ENCODE peak calls at places on chromosomes 4 and X, in five cellular contexts. One of them, this sample, is unnamed.

GRCh38 chrX:68261060-68261672 is 172.1 kb downstream of the OPHN1 start:
- DNase-seq in AG20443: peak
- DNase-seq in CD4-positive, alpha-beta T cell: no peak
- DNase-seq in hippocampal formation: peak
- DNase-seq in NCI-H446: no peak
- DNase-seq in this sample: no peak

GRCh38 chrX:63747331-63747730 is 37.7 kb downstream of the ARHGEF9 start:
- DNase-seq in AG20443: peak
- DNase-seq in CD4-positive, alpha-beta T cell: no peak
- DNase-seq in hippocampal formation: no peak
- DNase-seq in NCI-H446: no peak
- DNase-seq in this sample: no peak

GRCh38 chr4:11710484-11710883 is 281.8 kb upstream of the HS3ST1 start:
- DNase-seq in AG20443: no peak
- DNase-seq in CD4-positive, alpha-beta T cell: no peak
- DNase-seq in hippocampal formation: no peak
- DNase-seq in NCI-H446: no peak
- DNase-seq in this sample: no peak

GRCh38 chr4:167000141-167000852 is 234.0 kb downstream of the SPOCK3 start:
- DNase-seq in AG20443: no peak
- DNase-seq in CD4-positive, alpha-beta T cell: no peak
- DNase-seq in hippocampal formation: no peak
- DNase-seq in NCI-H446: no peak
- DNase-seq in this sample: no peak

GRCh38 chrX:8429692-8430249 is 34.9 kb upstream of the VCX3B start:
- DNase-seq in AG20443: no peak
- DNase-seq in CD4-positive, alpha-beta T cell: no peak
- DNase-seq in hippocampal formation: no peak
- DNase-seq in NCI-H446: no peak
- DNase-seq in this sample: no peak

GRCh38 chr4:125773502-125773901 is 458.7 kb downstream of the FAT4 start:
- DNase-seq in AG20443: no peak
- DNase-seq in CD4-positive, alpha-beta T cell: no peak
- DNase-seq in hippocampal formation: no peak
- DNase-seq in NCI-H446: no peak
- DNase-seq in this sample: no peak

GRCh38 chr4:188372856-188373255 is 233.6 kb downstream of the TRIML1 start:
- DNase-seq in AG20443: no peak
- DNase-seq in CD4-positive, alpha-beta T cell: no peak
- DNase-seq in hippocampal formation: no peak
- DNase-seq in NCI-H446: no peak
- DNase-seq in this sample: no peak

GRCh38 chr4:169369634-169370033 is 98.9 kb upstream of the SH3RF1 start:
- DNase-seq in AG20443: no peak
- DNase-seq in CD4-positive, alpha-beta T cell: no peak
- DNase-seq in hippocampal formation: no peak
- DNase-seq in NCI-H446: no peak
- DNase-seq in this sample: no peak

GRCh38 chr4:139557506-139558110 is 1.6 kb upstream of the SETD7 start:
- DNase-seq in AG20443: no peak
- DNase-seq in CD4-positive, alpha-beta T cell: no peak
- DNase-seq in hippocampal formation: no peak
- DNase-seq in NCI-H446: no peak
- DNase-seq in this sample: no peak

GRCh38 chr4:173879286-173879908 is 349.4 kb upstream of the HAND2 start:
- DNase-seq in AG20443: no peak
- DNase-seq in CD4-positive, alpha-beta T cell: no peak
- DNase-seq in hippocampal formation: no peak
- DNase-seq in NCI-H446: no peak
- DNase-seq in this sample: no peak

GRCh38 chr4:53885668-53886067 is 178.7 kb downstream of the CHIC2 start:
- DNase-seq in AG20443: no peak
- DNase-seq in CD4-positive, alpha-beta T cell: no peak
- DNase-seq in hippocampal formation: no peak
- DNase-seq in NCI-H446: no peak
- DNase-seq in this sample: no peak

GRCh38 chrX:29826651-29827206 is 388.6 kb upstream of the MAGEB2 start:
- DNase-seq in AG20443: no peak
- DNase-seq in CD4-positive, alpha-beta T cell: no peak
- DNase-seq in hippocampal formation: no peak
- DNase-seq in NCI-H446: no peak
- DNase-seq in this sample: no peak

GRCh38 chr4:10656988-10657387 is 27.6 kb downstream of the CLNK start:
- DNase-seq in AG20443: no peak
- DNase-seq in CD4-positive, alpha-beta T cell: no peak
- DNase-seq in hippocampal formation: no peak
- DNase-seq in NCI-H446: no peak
- DNase-seq in this sample: no peak

GRCh38 chr4:84126061-84126787 is 372.9 kb downstream of the NKX6-1 start:
- DNase-seq in AG20443: no peak
- DNase-seq in CD4-positive, alpha-beta T cell: no peak
- DNase-seq in hippocampal formation: no peak
- DNase-seq in NCI-H446: no peak
- DNase-seq in this sample: no peak